ENCODE peak calls at places on chromosome 19, in five cellular contexts. O, A, H, S and K are unnamed samples.

GRCh38 chr19:57830071-57830602 is at the start of gene ZNF587B:
- DNase-seq in O (peak; percentile 41), A (peak; percentile 42), H (peak; percentile 93), S (no peak), K (peak; percentile 86)

GRCh38 chr19:12984683-12985048 is 10.6 kb upstream of the NFIX start:
- DNase-seq in O (no peak), A (no peak), H (no peak), S (no peak), K (peak; percentile 71)

GRCh38 chr19:31535691-31536460 is 186.6 kb upstream of the TSHZ3 start:
- DNase-seq in O (no peak), A (no peak), H (no peak), S (no peak), K (no peak)

GRCh38 chr19:38370299-38370698 is 4.1 kb upstream of the PSMD8 start:
- DNase-seq in O (no peak), A (no peak), H (no peak), S (no peak), K (peak; percentile 5)

GRCh38 chr19:18118420-18119242 is 21.1 kb downstream of the MAST3 start:
- DNase-seq in O (no peak), A (peak; percentile 17), H (no peak), S (peak; percentile 46), K (peak; percentile 87)

GRCh38 chr19:48568345-48568886 is 16.4 kb downstream of the SULT2B1 start:
- DNase-seq in O (no peak), A (peak; percentile 88), H (peak; percentile 23), S (no peak), K (peak; percentile 97)

GRCh38 chr19:51096473-51097165 is 11.6 kb downstream of the CTU1 start:
- DNase-seq in O (no peak), A (no peak), H (no peak), S (no peak), K (peak; percentile 86)

GRCh38 chr19:3162418-3163229 is 15.9 kb upstream of the S1PR4 start:
- DNase-seq in O (no peak), A (no peak), H (no peak), S (no peak), K (peak; percentile 70)

GRCh38 chr19:4376991-4377781 is 23.2 kb downstream of the SH3GL1 start:
- DNase-seq in O (no peak), A (no peak), H (no peak), S (no peak), K (peak; percentile 84)

GRCh38 chr19:33000510-33000909 is 28.5 kb downstream of the FAAP24 start:
- DNase-seq in O (no peak), A (no peak), H (no peak), S (no peak), K (no peak)

GRCh38 chr19:19213822-19214558 is 2.2 kb downstream of the NCAN start:
- DNase-seq in O (no peak), A (no peak), H (no peak), S (no peak), K (peak; percentile 49)

GRCh38 chr19:49468746-49469447 is 5.1 kb upstream of the FLT3LG start:
- DNase-seq in O (peak; percentile 72), A (peak; percentile 96), H (peak; percentile 66), S (no peak), K (peak; percentile 90)

GRCh38 chr19:12952488-12953455 is 4.3 kb downstream of the GADD45GIP1 start:
- DNase-seq in O (no peak), A (peak; percentile 50), H (no peak), S (no peak), K (peak; percentile 97)

GRCh38 chr19:19514215-19514633 is 1.1 kb downstream of the TSSK6 start:
- DNase-seq in O (peak; percentile 31), A (peak; percentile 29), H (no peak), S (no peak), K (no peak)

GRCh38 chr19:1608414-1609391 is 3.4 kb upstream of the UQCR11 start:
- DNase-seq in O (no peak), A (no peak), H (no peak), S (no peak), K (no peak)

GRCh38 chr19:51808333-51808986 is 13.5 kb downstream of the FPR3 start:
- DNase-seq in O (no peak), A (peak; percentile 21), H (no peak), S (no peak), K (no peak)

GRCh38 chr19:45110811-45111210 is 17.8 kb downstream of the PPP1R37 start:
- DNase-seq in O (no peak), A (no peak), H (no peak), S (no peak), K (peak; percentile 19)

GRCh38 chr19:49642488-49643035 is 553 bp downstream of the SCAF1 start:
- DNase-seq in O (no peak), A (no peak), H (no peak), S (no peak), K (no peak)

GRCh38 chr19:15107056-15108010 is at the start of gene SYDE1:
- DNase-seq in O (peak; percentile 58), A (peak; percentile 31), H (peak; percentile 73), S (peak; percentile 73), K (peak; percentile 98)

GRCh38 chr19:41993612-41994483 is at the start of gene ATP1A3:
- DNase-seq in O (peak; percentile 67), A (no peak), H (peak; percentile 75), S (no peak), K (peak; percentile 98)

GRCh38 chr19:1880611-1881392 is 4.5 kb downstream of the ABHD17A start:
- DNase-seq in O (no peak), A (no peak), H (no peak), S (no peak), K (peak; percentile 61)

GRCh38 chr19:14073925-14074838 is 1.6 kb downstream of the MISP3 start:
- DNase-seq in O (peak; percentile 42), A (no peak), H (peak; percentile 15), S (peak; percentile 65), K (peak; percentile 94)

GRCh38 chr19:17282488-17283256 is 971 bp downstream of the ANKLE1 start:
- DNase-seq in O (peak; percentile 89), A (peak; percentile 49), H (peak; percentile 93), S (peak; percentile 96), K (peak; percentile 99)

GRCh38 chr19:47255947-47256687 is at the start of gene CCDC9:
- DNase-seq in O (peak; percentile 97), A (peak; percentile 93), H (peak; percentile 97), S (peak; percentile 96), K (peak; percentile 99)

GRCh38 chr19:17830567-17831418 is 9.5 kb upstream of the INSL3 start:
- DNase-seq in O (peak; percentile 64), A (peak; percentile 57), H (peak; percentile 86), S (no peak), K (peak; percentile 94)

GRCh38 chr19:3405261-3405653 is 38.9 kb downstream of the NFIC start:
- DNase-seq in O (no peak), A (no peak), H (no peak), S (peak; percentile 26), K (no peak)

GRCh38 chr19:30106417-30107095 is 164.5 kb downstream of the URI1 start:
- DNase-seq in O (no peak), A (no peak), H (no peak), S (no peak), K (peak; percentile 46)

GRCh38 chr19:43534811-43535761 is 2.1 kb downstream of the ZNF575 start:
- DNase-seq in O (peak; percentile 46), A (no peak), H (peak; percentile 79), S (peak; percentile 71), K (peak; percentile 94)